ENCODE peak calls at places on chromosomes 2 and 18, in five cellular contexts. One of them, this sample, is unnamed.

GRCh38 chr2:130848518-130849210 is 11.9 kb downstream of the ARHGEF4 start:
- DNase-seq in SK-N-SH: no peak
- DNase-seq in HepG2: no peak
- DNase-seq in K562: no peak
- DNase-seq in GM12878: no peak
- DNase-seq in this sample: no peak

GRCh38 chr2:209977386-209978239 is 24.8 kb upstream of the RPE start:
- DNase-seq in SK-N-SH: peak; percentile 22
- DNase-seq in HepG2: peak; percentile 39
- DNase-seq in K562: peak; percentile 22
- DNase-seq in GM12878: peak; percentile 21
- DNase-seq in this sample: no peak

GRCh38 chr2:71611781-71612545 is 158.6 kb downstream of the DYSF start:
- DNase-seq in SK-N-SH: no peak
- DNase-seq in HepG2: no peak
- DNase-seq in K562: no peak
- DNase-seq in GM12878: no peak
- DNase-seq in this sample: peak; percentile 33

GRCh38 chr2:182435754-182436153 is 8.9 kb upstream of the PDE1A start:
- DNase-seq in SK-N-SH: no peak
- DNase-seq in HepG2: no peak
- DNase-seq in K562: no peak
- DNase-seq in GM12878: no peak
- DNase-seq in this sample: no peak

GRCh38 chr18:59874166-59874565 is 25.6 kb upstream of the PMAIP1 start:
- DNase-seq in SK-N-SH: no peak
- DNase-seq in HepG2: peak; percentile 13
- DNase-seq in K562: no peak
- DNase-seq in GM12878: no peak
- DNase-seq in this sample: no peak

GRCh38 chr2:138213079-138213478 is 248.8 kb downstream of the HNMT start:
- DNase-seq in SK-N-SH: no peak
- DNase-seq in HepG2: no peak
- DNase-seq in K562: no peak
- DNase-seq in GM12878: peak; percentile 3
- DNase-seq in this sample: no peak

GRCh38 chr2:237669628-237670351 is 42.4 kb downstream of the LRRFIP1 start:
- DNase-seq in SK-N-SH: peak; percentile 48
- DNase-seq in HepG2: peak; percentile 85
- DNase-seq in K562: no peak
- DNase-seq in GM12878: peak; percentile 68
- DNase-seq in this sample: no peak

GRCh38 chr2:85239102-85239501 is 88.7 kb downstream of the TGOLN2 start:
- DNase-seq in SK-N-SH: no peak
- DNase-seq in HepG2: no peak
- DNase-seq in K562: no peak
- DNase-seq in GM12878: no peak
- DNase-seq in this sample: no peak

GRCh38 chr18:58789856-58790255 is 74.8 kb upstream of the ZNF532 start:
- DNase-seq in SK-N-SH: no peak
- DNase-seq in HepG2: no peak
- DNase-seq in K562: no peak
- DNase-seq in GM12878: no peak
- DNase-seq in this sample: no peak

GRCh38 chr2:95272781-95273180 is 1.5 kb upstream of the PROM2 start:
- DNase-seq in SK-N-SH: no peak
- DNase-seq in HepG2: no peak
- DNase-seq in K562: no peak
- DNase-seq in GM12878: no peak
- DNase-seq in this sample: peak; percentile 20

GRCh38 chr2:232421189-232421785 is 14.6 kb downstream of the ALPG start:
- DNase-seq in SK-N-SH: no peak
- DNase-seq in HepG2: no peak
- DNase-seq in K562: no peak
- DNase-seq in GM12878: no peak
- DNase-seq in this sample: peak; percentile 56

GRCh38 chr2:15223887-15224286 is 337.2 kb downstream of the NBAS start:
- DNase-seq in SK-N-SH: no peak
- DNase-seq in HepG2: no peak
- DNase-seq in K562: no peak
- DNase-seq in GM12878: no peak
- DNase-seq in this sample: no peak

GRCh38 chr2:14272396-14273077 is 360.0 kb upstream of the LRATD1 start:
- DNase-seq in SK-N-SH: no peak
- DNase-seq in HepG2: no peak
- DNase-seq in K562: no peak
- DNase-seq in GM12878: no peak
- DNase-seq in this sample: no peak

GRCh38 chr2:1935476-1935875 is 191.2 kb upstream of the PXDN start:
- DNase-seq in SK-N-SH: no peak
- DNase-seq in HepG2: no peak
- DNase-seq in K562: no peak
- DNase-seq in GM12878: no peak
- DNase-seq in this sample: no peak

GRCh38 chr18:21270453-21270852 is 28.4 kb downstream of the GREB1L start:
- DNase-seq in SK-N-SH: no peak
- DNase-seq in HepG2: no peak
- DNase-seq in K562: no peak
- DNase-seq in GM12878: no peak
- DNase-seq in this sample: no peak

GRCh38 chr2:70523996-70524965 is 29.3 kb downstream of the TGFA start:
- DNase-seq in SK-N-SH: no peak
- DNase-seq in HepG2: peak; percentile 40
- DNase-seq in K562: no peak
- DNase-seq in GM12878: no peak
- DNase-seq in this sample: peak; percentile 53

GRCh38 chr2:45651415-45652089 is at the start of gene PRKCE:
- DNase-seq in SK-N-SH: peak; percentile 91
- DNase-seq in HepG2: no peak
- DNase-seq in K562: no peak
- DNase-seq in GM12878: no peak
- DNase-seq in this sample: peak; percentile 68

GRCh38 chr2:28325567-28326468 is 66.8 kb upstream of the FOSL2 start:
- DNase-seq in SK-N-SH: peak; percentile 59
- DNase-seq in HepG2: no peak
- DNase-seq in K562: no peak
- DNase-seq in GM12878: peak; percentile 25
- DNase-seq in this sample: no peak

GRCh38 chr2:136386046-136386445 is 268.1 kb upstream of the CXCR4 start:
- DNase-seq in SK-N-SH: no peak
- DNase-seq in HepG2: no peak
- DNase-seq in K562: no peak
- DNase-seq in GM12878: no peak
- DNase-seq in this sample: peak; percentile 8

GRCh38 chr2:65130440-65131175 is 702 bp upstream of the RAB1A start:
- DNase-seq in SK-N-SH: no peak
- DNase-seq in HepG2: no peak
- DNase-seq in K562: no peak
- DNase-seq in GM12878: peak; percentile 23
- DNase-seq in this sample: no peak

GRCh38 chr2:42921162-42921550 is 128.8 kb upstream of the HAAO start:
- DNase-seq in SK-N-SH: no peak
- DNase-seq in HepG2: no peak
- DNase-seq in K562: no peak
- DNase-seq in GM12878: no peak
- DNase-seq in this sample: no peak

GRCh38 chr2:207796585-207797350 is 27.1 kb upstream of the FZD5 start:
- DNase-seq in SK-N-SH: no peak
- DNase-seq in HepG2: peak; percentile 87
- DNase-seq in K562: no peak
- DNase-seq in GM12878: no peak
- DNase-seq in this sample: peak; percentile 75

GRCh38 chr18:5294618-5295230 is 802 bp downstream of the ZBTB14 start:
- DNase-seq in SK-N-SH: no peak
- DNase-seq in HepG2: peak; percentile 27
- DNase-seq in K562: no peak
- DNase-seq in GM12878: no peak
- DNase-seq in this sample: no peak

GRCh38 chr2:183248866-183249567 is 124.8 kb downstream of the NUP35 start:
- DNase-seq in SK-N-SH: peak; percentile 47
- DNase-seq in HepG2: peak; percentile 15
- DNase-seq in K562: peak; percentile 50
- DNase-seq in GM12878: no peak
- DNase-seq in this sample: no peak

GRCh38 chr2:109331864-109332848 is 203.2 kb downstream of the SH3RF3 start:
- DNase-seq in SK-N-SH: peak; percentile 55
- DNase-seq in HepG2: peak; percentile 21
- DNase-seq in K562: no peak
- DNase-seq in GM12878: no peak
- DNase-seq in this sample: no peak

GRCh38 chr2:101596346-101596745 is 101.2 kb upstream of the MAP4K4 start:
- DNase-seq in SK-N-SH: no peak
- DNase-seq in HepG2: no peak
- DNase-seq in K562: no peak
- DNase-seq in GM12878: no peak
- DNase-seq in this sample: no peak

GRCh38 chr18:47331641-47332040 is 80.2 kb upstream of the SKOR2 start:
- DNase-seq in SK-N-SH: no peak
- DNase-seq in HepG2: no peak
- DNase-seq in K562: no peak
- DNase-seq in GM12878: no peak
- DNase-seq in this sample: no peak

GRCh38 chr2:27566628-27567027 is 16.2 kb upstream of the ZNF512 start:
- DNase-seq in SK-N-SH: no peak
- DNase-seq in HepG2: no peak
- DNase-seq in K562: no peak
- DNase-seq in GM12878: no peak
- DNase-seq in this sample: no peak

GRCh38 chr2:38692636-38693318 is 26.9 kb downstream of the GALM start:
- DNase-seq in SK-N-SH: no peak
- DNase-seq in HepG2: peak; percentile 69
- DNase-seq in K562: peak; percentile 32
- DNase-seq in GM12878: no peak
- DNase-seq in this sample: no peak

GRCh38 chr2:38700881-38701458 is 35.1 kb downstream of the GALM start:
- DNase-seq in SK-N-SH: no peak
- DNase-seq in HepG2: no peak
- DNase-seq in K562: no peak
- DNase-seq in GM12878: no peak
- DNase-seq in this sample: no peak

GRCh38 chr2:38700113-38700780 is 34.3 kb downstream of the GALM start:
- DNase-seq in SK-N-SH: no peak
- DNase-seq in HepG2: no peak
- DNase-seq in K562: no peak
- DNase-seq in GM12878: no peak
- DNase-seq in this sample: no peak

GRCh38 chr2:38698604-38699003 is 32.7 kb downstream of the GALM start:
- DNase-seq in SK-N-SH: no peak
- DNase-seq in HepG2: no peak
- DNase-seq in K562: no peak
- DNase-seq in GM12878: no peak
- DNase-seq in this sample: no peak

DNA sequence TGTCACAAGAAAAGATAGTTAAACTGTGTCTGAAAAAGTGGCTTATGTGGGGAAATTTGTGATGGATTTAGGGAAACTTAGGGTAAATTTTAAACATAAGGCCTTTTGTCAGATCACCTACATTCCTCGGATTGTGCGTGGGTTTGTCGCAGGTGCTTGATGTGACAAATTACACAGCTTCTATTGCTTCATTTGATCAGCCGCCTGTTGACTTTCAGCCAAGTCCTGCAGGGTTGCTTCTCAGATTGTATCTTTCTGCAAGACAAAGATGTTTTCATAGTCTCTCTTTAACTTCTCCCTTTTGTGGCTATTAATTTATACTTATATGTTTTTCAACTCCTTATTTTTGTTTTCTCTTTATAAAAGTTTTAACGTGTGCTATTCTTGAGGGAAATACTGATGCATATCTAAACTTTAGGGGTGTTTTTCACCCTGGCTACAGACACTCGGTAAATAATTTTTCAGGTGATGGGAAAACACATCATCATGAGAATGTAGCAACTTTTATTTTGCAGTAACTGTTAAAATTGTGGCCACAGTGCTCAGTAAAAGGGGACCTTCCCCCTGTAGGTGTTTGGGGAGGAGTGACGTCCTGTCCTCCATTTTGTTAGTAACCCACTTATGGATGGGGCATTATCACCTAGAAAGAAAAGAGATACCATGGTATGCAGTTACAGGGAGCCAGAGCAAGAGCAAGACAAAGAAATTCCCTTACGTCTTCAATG is 31.4 kb downstream of the GALM start:
- DNase-seq in SK-N-SH: no peak
- DNase-seq in HepG2: no peak
- DNase-seq in K562: no peak
- DNase-seq in GM12878: no peak
- DNase-seq in this sample: no peak
- TF ChIP-seq YY1 in SK-N-SH: no peak
- TF ChIP-seq YY1 in HepG2: no peak
- TF ChIP-seq YY1 in K562: no peak
- TF ChIP-seq YY1 in GM12878: peak; percentile 37
- TF ChIP-seq YY1 in this sample: no peak

DNA sequence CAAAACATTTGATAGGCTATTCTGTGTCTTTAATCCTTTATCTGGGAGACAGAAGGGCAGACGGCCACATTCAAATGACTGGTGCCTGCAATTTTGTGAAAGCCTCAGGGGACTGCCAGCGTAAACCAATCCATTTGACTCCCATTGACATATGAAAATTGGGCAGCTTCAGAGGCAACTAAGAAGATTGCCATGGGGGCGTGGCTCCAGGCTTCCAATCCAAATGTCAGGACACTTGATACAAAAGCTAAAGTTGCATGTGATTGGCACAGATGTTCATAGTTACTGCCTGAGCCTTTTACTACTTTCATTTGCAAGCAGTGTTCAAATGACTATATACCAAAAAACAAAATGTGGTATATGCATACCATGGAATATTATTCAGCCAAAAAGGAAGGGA is 42.0 kb downstream of the SPC25 start:
- DNase-seq in SK-N-SH: peak; percentile 17
- DNase-seq in HepG2: no peak
- DNase-seq in K562: no peak
- DNase-seq in GM12878: no peak
- DNase-seq in this sample: no peak
- TF ChIP-seq GABPA in SK-N-SH: no peak
- TF ChIP-seq GABPA in HepG2: no peak
- TF ChIP-seq GABPA in K562: no peak
- TF ChIP-seq GABPA in GM12878: no peak
- TF ChIP-seq GABPA in this sample: no peak

GRCh38 chr18:50492061-50492460 is 67.8 kb upstream of the MAPK4 start:
- DNase-seq in SK-N-SH: no peak
- DNase-seq in HepG2: no peak
- DNase-seq in K562: no peak
- DNase-seq in GM12878: no peak
- DNase-seq in this sample: no peak
- TF ChIP-seq YY1 in SK-N-SH: no peak
- TF ChIP-seq YY1 in HepG2: no peak
- TF ChIP-seq YY1 in K562: no peak
- TF ChIP-seq YY1 in GM12878: no peak
- TF ChIP-seq YY1 in this sample: no peak

DNA sequence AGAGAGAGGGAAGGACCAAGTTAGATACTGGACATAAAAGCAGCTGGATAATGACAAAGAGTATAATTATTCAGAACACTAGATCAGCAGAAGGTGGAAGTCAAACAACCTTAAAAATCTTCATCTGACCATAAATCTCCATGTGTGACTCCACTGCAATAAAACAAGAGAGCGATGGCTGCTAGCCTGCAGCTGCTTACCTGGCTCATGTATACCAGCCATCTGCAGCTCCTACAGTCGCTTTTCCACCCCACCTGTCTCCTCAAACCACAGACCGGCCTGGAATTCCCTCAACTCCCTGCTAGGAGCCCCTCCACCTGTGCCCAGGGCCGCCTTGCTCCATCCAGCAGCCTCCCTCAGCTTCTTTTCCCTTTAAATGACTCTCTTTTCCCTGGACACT is 64.5 kb downstream of the SLC4A5 start:
- DNase-seq in SK-N-SH: no peak
- DNase-seq in HepG2: no peak
- DNase-seq in K562: no peak
- DNase-seq in GM12878: no peak
- DNase-seq in this sample: no peak
- TF ChIP-seq GABPA in SK-N-SH: no peak
- TF ChIP-seq GABPA in HepG2: no peak
- TF ChIP-seq GABPA in K562: no peak
- TF ChIP-seq GABPA in GM12878: no peak
- TF ChIP-seq GABPA in this sample: no peak